ENCODE peak calls at places on chromosomes 3 and 15, in four cellular contexts. V is activated naive CD8-positive, alpha-beta T cell treated with anti-CD3 and anti-CD28 coated beads, Interleukin-2, amount 50 U/mL, for 24 hours; Y is T-cell; E is SK-N-SH. X is an unnamed sample.
A peak's percentile ranks its signal among the peaks of the same experiment; 100 is the strongest.

GRCh38 chr3:148991219-148992026 is at the start of gene GYG1:
- DNase-seq in V (peak; percentile 75), Y (peak; percentile 68), E (peak; percentile 93), X (peak; percentile 41)

GRCh38 chr15:64249406-64249805 is 86.6 kb upstream of the PPIB start:
- DNase-seq in V (no peak), Y (no peak), E (no peak), X (no peak)

GRCh38 chr15:66650433-66650832 is 51.6 kb upstream of the SMAD6 start:
- DNase-seq in V (no peak), Y (no peak), E (no peak), X (peak; percentile 50)

GRCh38 chr3:67550541-67550940 is 103.9 kb downstream of the SUCLG2 start:
- DNase-seq in V (no peak), Y (no peak), E (no peak), X (no peak)

GRCh38 chr3:133362539-133362938 is 37.3 kb upstream of the BFSP2 start:
- DNase-seq in V (no peak), Y (no peak), E (no peak), X (no peak)

GRCh38 chr15:42427429-42428223 is 63.3 kb downstream of the ZNF106 start:
- DNase-seq in V (no peak), Y (no peak), E (no peak), X (no peak)

GRCh38 chr3:102123590-102124190 is 274.4 kb downstream of the NFKBIZ start:
- DNase-seq in V (no peak), Y (no peak), E (no peak), X (no peak)

GRCh38 chr15:56249080-56249479 is 5.4 kb upstream of the RFX7 start:
- DNase-seq in V (no peak), Y (no peak), E (peak; percentile 20), X (no peak)

GRCh38 chr15:88859550-88859949 is 35.8 kb downstream of the HAPLN3 start:
- DNase-seq in V (no peak), Y (no peak), E (no peak), X (no peak)

GRCh38 chr15:41559489-41560177 is 621 bp downstream of the TYRO3 start:
- DNase-seq in V (no peak), Y (no peak), E (peak; percentile 66), X (no peak)

GRCh38 chr3:56119575-56120349 is 348.5 kb downstream of the ERC2 start:
- DNase-seq in V (no peak), Y (no peak), E (no peak), X (no peak)

GRCh38 chr3:136326316-136326715 is 76.2 kb downstream of the PCCB start:
- DNase-seq in V (no peak), Y (no peak), E (no peak), X (no peak)

GRCh38 chr3:21752749-21753347 is 1.8 kb upstream of the ZNF385D start:
- DNase-seq in V (no peak), Y (no peak), E (peak; percentile 60), X (no peak)

GRCh38 chr3:145780301-145780700 is 380.7 kb downstream of the PLOD2 start:
- DNase-seq in V (no peak), Y (no peak), E (no peak), X (no peak)

GRCh38 chr3:140434261-140434905 is 243.5 kb upstream of the TRIM42 start:
- DNase-seq in V (no peak), Y (no peak), E (no peak), X (no peak)

GRCh38 chr3:10783360-10784346 is 32.4 kb upstream of the SLC6A11 start:
- DNase-seq in V (peak; percentile 26), Y (no peak), E (peak; percentile 42), X (no peak)

GRCh38 chr3:32794487-32795308 is 23.1 kb upstream of the TRIM71 start:
- DNase-seq in V (no peak), Y (no peak), E (no peak), X (no peak)

GRCh38 chr3:111601810-111602209 is 6.7 kb upstream of the ZBED2 start:
- DNase-seq in V (no peak), Y (no peak), E (no peak), X (no peak)

GRCh38 chr15:80379671-80380070 is 24.5 kb upstream of the ARNT2 start:
- DNase-seq in V (no peak), Y (no peak), E (no peak), X (no peak)

GRCh38 chr3:60720696-60721228 is 530.5 kb downstream of the FHIT start:
- DNase-seq in V (no peak), Y (no peak), E (no peak), X (no peak)

X was measured in pulmonary artery endothelial cell.